ENCODE peak calls at places on chromosomes 3 and 15, in five cellular contexts. O is astrocyte of the spinal cord, B is OCI-LY7, C is heart right ventricle, P is GM06990. L is an unnamed sample.

GRCh38 chr15:69593981-69594966 is 141.7 kb downstream of the RPLP1 start:
- DNase-seq in O (peak), B (no peak), C (peak), P (no peak), L (peak)

GRCh38 chr3:44555753-44556152 is 760 bp downstream of the ZKSCAN7 start:
- DNase-seq in O (peak), B (no peak), C (no peak), P (no peak), L (peak)

GRCh38 chr3:11810276-11810675 is 36.4 kb downstream of the TAMM41 start:
- DNase-seq in O (peak), B (no peak), C (no peak), P (no peak), L (peak)

GRCh38 chr3:129429080-129429451 is 630 bp upstream of the EFCAB12 start:
- DNase-seq in O (no peak), B (no peak), C (no peak), P (no peak), L (peak)

GRCh38 chr15:37143351-37143750 is 43.0 kb upstream of the MEIS2 start:
- DNase-seq in O (no peak), B (no peak), C (no peak), P (no peak), L (no peak)

GRCh38 chr15:64019764-64020163 is 26.5 kb downstream of the DAPK2 start:
- DNase-seq in O (no peak), B (no peak), C (peak), P (no peak), L (no peak)

GRCh38 chr3:100111728-100112127 is 2.6 kb downstream of the FILIP1L start:
- DNase-seq in O (no peak), B (no peak), C (no peak), P (no peak), L (no peak)

GRCh38 chr15:77083381-77084160 is 12.7 kb upstream of the TSPAN3 start:
- DNase-seq in O (peak), B (peak), C (peak), P (peak), L (peak)

GRCh38 chr3:134527037-134527436 is 41.2 kb downstream of the CEP63 start:
- DNase-seq in O (no peak), B (no peak), C (no peak), P (peak), L (peak)

GRCh38 chr3:132723024-132723462 is 834 bp upstream of the NPHP3 start:
- DNase-seq in O (no peak), B (no peak), C (no peak), P (no peak), L (no peak)

GRCh38 chr3:135650309-135650708 is 315.2 kb upstream of the PPP2R3A start:
- DNase-seq in O (no peak), B (no peak), C (no peak), P (no peak), L (no peak)

GRCh38 chr15:70523192-70523591 is 240.2 kb downstream of the UACA start:
- DNase-seq in O (no peak), B (no peak), C (no peak), P (no peak), L (no peak)

GRCh38 chr15:60551781-60552161 is 72.8 kb upstream of the ICE2 start:
- DNase-seq in O (no peak), B (no peak), C (no peak), P (no peak), L (no peak)

GRCh38 chr3:52070724-52071621 is 14.6 kb upstream of the DUSP7 start:
- DNase-seq in O (no peak), B (no peak), C (peak), P (no peak), L (no peak)

GRCh38 chr15:31752905-31753304 is 277.4 kb upstream of the CHRNA7 start:
- DNase-seq in O (no peak), B (no peak), C (no peak), P (no peak), L (no peak)

GRCh38 chr3:186216903-186217819 is 108.3 kb upstream of the ETV5 start:
- DNase-seq in O (no peak), B (no peak), C (no peak), P (no peak), L (peak)

GRCh38 chr3:52237659-52238172 is 1.2 kb downstream of the TWF2 start:
- DNase-seq in O (peak), B (no peak), C (peak), P (no peak), L (peak)

GRCh38 chr3:189756651-189757078 is 125.5 kb downstream of the TP63 start:
- DNase-seq in O (no peak), B (no peak), C (no peak), P (peak), L (peak)

GRCh38 chr3:37075955-37076354 is 82.6 kb downstream of the MLH1 start:
- DNase-seq in O (no peak), B (no peak), C (no peak), P (no peak), L (no peak)

GRCh38 chr3:150237490-150237889 is 170.6 kb upstream of the TSC22D2 start:
- DNase-seq in O (peak), B (no peak), C (no peak), P (no peak), L (peak)

GRCh38 chr3:51992017-51992682 is 3.5 kb downstream of the RPL29 start:
- DNase-seq in O (no peak), B (no peak), C (no peak), P (no peak), L (no peak)

GRCh38 chr3:171306631-171307030 is 153.6 kb downstream of the TNIK start:
- DNase-seq in O (peak), B (no peak), C (peak), P (no peak), L (peak)

GRCh38 chr3:40387001-40387894 is at the start of gene ENTPD3:
- DNase-seq in O (no peak), B (no peak), C (peak), P (peak), L (no peak)

GRCh38 chr3:32817561-32818430 is at the start of gene TRIM71:
- DNase-seq in O (peak), B (no peak), C (no peak), P (peak), L (no peak)

GRCh38 chr15:80551348-80551747 is 143.8 kb upstream of the ABHD17C start:
- DNase-seq in O (no peak), B (no peak), C (no peak), P (no peak), L (peak)

GRCh38 chr15:80550910-80551265 is 144.2 kb upstream of the ABHD17C start:
- DNase-seq in O (no peak), B (no peak), C (no peak), P (no peak), L (peak)

GRCh38 chr15:80549712-80550111 is 145.4 kb upstream of the ABHD17C start:
- DNase-seq in O (no peak), B (no peak), C (no peak), P (no peak), L (peak)

GRCh38 chr15:80549191-80549590 is 145.0 kb downstream of the ARNT2 start:
- DNase-seq in O (peak), B (no peak), C (no peak), P (no peak), L (peak)

GRCh38 chr15:80550219-80550909 is 144.7 kb upstream of the ABHD17C start:
- DNase-seq in O (peak), B (no peak), C (no peak), P (no peak), L (peak)
- H3K4me3 ChIP-seq in O (peak), B (no peak), C (no peak), P (no peak), L (peak)

DNA sequence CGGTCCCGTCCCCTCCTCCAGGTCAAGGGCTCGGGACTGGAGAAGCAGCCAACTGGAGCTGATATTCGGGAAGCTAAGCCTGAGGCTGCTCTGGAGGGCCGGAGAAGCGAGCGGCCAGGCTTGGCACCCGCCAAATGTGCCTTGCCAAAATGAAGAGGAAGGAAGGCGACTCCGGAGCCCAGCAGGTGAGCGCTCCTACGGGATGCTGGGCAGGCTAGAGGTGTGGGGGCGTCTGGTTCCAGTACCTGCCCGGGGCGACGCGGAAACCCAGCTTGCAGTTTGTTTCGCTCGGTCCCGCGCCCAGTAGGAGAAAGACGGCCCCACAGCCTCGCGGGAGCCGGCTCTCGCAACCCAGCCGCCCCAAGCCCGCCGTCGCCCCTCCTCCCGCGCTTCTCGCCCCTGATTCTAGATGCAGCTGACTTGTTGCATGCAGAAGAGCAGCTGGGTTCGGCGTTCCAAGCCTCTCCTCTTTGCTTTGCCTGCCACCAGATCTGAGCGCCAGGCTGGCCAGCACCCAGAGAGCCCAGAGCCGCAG is 16.1 kb upstream of the AEN start:
- DNase-seq in O (no peak), B (no peak), C (no peak), P (no peak), L (no peak)
- H3K4me3 ChIP-seq in O (no peak), B (no peak), C (no peak), P (no peak), L (no peak)

GRCh38 chr15:72358532-72359180 is 17.2 kb downstream of the HEXA start:
- DNase-seq in O (peak), B (no peak), C (peak), P (no peak), L (peak)
- H3K4me3 ChIP-seq in O (no peak), B (no peak), C (no peak), P (no peak), L (no peak)

DNA sequence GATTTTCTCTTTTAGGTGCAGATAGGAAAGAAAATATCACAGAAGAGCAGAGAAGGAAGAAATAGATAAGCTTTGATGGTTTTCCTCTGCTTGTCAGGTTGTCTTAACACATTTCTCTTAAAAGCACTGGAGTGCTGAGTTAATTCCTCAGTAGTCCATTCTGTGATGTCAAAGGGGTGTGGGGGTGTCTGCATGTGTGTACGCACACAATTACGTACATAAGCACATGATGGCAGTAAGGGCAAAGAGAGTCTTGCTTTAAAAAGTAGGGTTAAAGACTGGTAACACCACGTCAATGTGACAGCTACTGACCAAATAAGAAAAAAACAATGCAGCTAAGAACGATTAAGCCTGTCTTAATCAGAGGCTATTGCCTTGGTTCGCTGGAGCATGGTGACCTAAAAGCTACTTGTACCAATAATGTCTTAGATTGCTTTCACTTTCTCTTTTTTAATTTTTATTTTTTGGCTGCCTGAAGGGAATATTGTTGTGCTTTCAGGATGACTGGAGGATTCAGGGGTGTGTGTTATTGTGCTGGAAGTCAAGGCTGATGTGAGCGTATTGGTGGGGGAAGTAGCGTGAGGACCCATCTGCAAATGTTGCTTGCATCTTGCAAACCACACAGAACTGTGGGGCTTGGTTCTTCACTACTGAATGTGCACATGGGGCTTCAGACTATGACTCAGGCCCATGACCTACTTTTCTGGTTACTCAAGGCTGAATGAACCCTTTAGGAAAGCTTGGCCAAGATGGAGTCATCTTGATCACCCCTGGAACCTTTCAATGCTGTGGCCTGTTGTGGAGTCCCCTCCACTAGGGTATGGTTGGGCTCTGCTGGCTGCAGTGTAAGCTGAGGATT is 417.8 kb upstream of the TPM1 start:
- DNase-seq in O (peak), B (no peak), C (no peak), P (peak), L (peak)
- H3K4me3 ChIP-seq in O (no peak), B (no peak), C (no peak), P (peak), L (no peak)

DNA sequence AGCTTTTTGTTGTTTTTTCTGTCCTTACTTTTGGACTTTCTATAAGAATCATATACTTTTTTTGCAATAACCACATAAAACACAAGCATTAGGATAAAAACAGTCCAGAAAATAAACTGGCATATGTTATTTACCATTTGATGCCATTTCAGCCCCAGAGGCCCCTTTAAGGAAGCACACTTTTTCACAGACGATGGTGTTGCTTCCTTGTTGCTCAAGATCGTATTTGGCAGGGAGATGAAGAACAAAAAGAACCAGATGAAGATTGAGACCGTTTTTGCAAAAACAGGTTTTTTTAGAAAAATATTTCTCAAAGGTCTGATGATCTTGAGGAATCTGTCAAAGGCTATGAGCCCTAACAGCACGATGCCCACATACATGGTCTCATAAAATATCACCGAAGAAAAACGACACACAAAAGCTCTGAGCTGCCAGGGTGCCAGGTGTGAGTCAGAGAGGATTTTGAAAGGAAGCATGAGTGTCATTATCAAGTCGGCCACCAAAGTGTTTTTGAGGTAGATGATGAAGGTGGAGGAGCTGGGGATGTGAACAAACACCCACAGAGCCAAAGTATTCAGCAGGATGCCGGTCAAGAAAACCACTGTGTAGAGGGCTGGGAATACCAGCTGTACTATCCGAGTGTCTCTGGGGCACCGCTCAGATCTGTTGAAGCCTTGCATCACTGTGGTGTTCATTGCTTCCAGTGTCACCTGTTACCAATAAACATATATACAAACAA is 882 bp downstream of the P2RY13 start:
- DNase-seq in O (no peak), B (no peak), C (no peak), P (no peak), L (peak)
- H3K4me3 ChIP-seq in O (no peak), B (no peak), C (no peak), P (no peak), L (no peak)

GRCh38 chr3:143538577-143538981 is 309.7 kb downstream of the SLC9A9 start:
- DNase-seq in O (peak), B (no peak), C (no peak), P (no peak), L (peak)
- H3K4me3 ChIP-seq in O (no peak), B (no peak), C (no peak), P (no peak), L (no peak)

DNA sequence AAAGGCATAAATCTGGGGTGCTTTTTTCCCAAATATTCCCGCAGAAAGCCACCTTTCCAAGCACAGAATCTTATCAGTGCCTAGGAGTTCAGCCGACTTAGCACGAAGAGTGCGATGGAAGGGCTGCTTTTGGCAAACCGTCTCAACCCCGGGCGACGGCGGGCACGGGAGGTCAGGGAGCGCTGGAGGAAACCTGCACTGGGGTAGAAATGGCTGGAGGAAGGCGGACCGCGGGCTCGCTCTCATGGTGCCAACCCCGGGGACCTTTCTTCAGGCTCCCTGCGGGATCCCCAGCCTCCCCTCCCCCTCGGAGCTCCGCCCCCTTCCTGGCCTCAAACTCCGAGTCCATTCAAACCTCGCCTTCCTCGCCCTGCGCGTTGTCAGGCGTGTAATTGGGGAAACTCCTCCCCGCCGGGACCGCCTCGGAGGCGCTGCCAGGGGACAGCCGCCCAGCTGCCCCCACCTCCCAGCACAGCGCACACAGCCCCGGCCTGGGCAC is at the start of gene GABRG3:
- DNase-seq in O (no peak), B (no peak), C (no peak), P (no peak), L (no peak)
- H3K4me3 ChIP-seq in O (peak), B (no peak), C (no peak), P (no peak), L (no peak)

GRCh38 chr15:52785672-52786406 is 4.3 kb downstream of the ONECUT1 start:
- DNase-seq in O (no peak), B (no peak), C (no peak), P (no peak), L (no peak)

GRCh38 chr15:52783191-52783829 is 6.8 kb downstream of the ONECUT1 start:
- DNase-seq in O (no peak), B (no peak), C (no peak), P (no peak), L (peak)

GRCh38 chr15:52786436-52787122 is 3.6 kb downstream of the ONECUT1 start:
- DNase-seq in O (no peak), B (no peak), C (no peak), P (no peak), L (no peak)

GRCh38 chr15:52783929-52784798 is 6.0 kb downstream of the ONECUT1 start:
- DNase-seq in O (no peak), B (no peak), C (no peak), P (peak), L (no peak)

DNA sequence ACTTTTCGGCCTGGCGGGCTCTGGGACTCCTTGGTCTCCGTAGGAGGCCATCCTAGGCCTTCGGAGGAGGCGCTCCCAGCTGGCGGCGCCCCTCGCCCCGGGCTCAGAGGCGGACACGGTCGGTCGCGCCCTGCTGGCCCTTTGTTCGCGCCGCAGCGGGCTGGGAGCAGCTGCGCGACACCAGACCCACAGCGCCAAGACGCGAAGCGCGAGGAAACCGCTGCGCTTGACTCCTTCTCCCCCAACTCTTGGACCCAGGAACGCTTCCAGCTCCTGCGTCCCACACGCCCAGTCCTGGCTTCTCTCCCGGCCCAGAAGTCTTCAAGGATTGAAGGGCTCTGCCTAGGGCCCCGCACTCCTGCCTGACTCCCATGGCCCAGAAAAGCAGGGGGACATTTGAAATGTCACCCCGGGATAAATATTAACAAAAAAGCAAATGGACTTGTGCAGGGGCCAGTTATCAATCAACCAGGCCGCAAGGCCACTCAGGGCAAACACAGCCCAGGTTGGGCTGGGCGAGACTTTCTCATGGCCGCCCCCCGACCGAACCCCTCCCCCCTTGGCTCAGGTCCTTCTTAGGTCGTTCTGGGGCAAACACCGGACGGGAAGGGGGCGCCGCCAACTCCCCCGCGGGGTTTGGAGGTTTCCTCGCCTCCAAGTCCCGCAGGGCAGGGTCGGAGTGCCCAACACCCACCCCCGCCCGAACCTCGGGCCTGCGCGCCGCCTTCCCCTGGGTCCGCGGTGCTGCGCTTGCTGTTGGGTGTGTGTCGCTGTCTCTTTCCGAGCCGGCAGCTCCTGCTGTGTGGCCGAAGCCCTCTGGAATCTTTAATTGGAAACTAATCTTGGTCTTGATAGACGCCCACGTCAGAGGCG is 5.1 kb downstream of the ONECUT1 start:
- DNase-seq in O (no peak), B (no peak), C (no peak), P (no peak), L (no peak)
- H3K4me3 ChIP-seq in O (no peak), B (no peak), C (no peak), P (no peak), L (no peak)

DNA sequence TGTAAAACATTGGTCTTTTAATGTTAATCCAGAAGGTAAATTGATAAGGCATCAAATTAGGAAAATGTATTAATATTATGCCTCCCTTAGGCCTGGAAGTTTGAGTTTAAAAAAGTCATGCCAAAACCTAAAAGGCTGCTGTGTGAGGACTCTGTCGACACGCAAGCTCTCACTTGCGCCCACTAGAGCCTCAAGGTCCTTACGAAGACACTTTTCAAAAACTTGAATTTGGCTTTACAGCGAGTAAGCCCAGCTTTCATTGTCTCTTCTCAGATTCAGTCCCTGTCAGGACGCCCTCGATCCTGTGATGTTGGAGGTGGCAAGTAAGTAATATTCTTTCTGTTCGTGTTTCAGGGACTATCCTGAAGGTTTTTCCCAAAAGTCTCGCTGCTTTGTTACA is 89.7 kb downstream of the CRTC3 start:
- DNase-seq in O (no peak), B (no peak), C (no peak), P (no peak), L (no peak)
- H3K4me3 ChIP-seq in O (no peak), B (no peak), C (no peak), P (no peak), L (no peak)

L was measured in choroid plexus epithelial cell.